ENCODE peak calls at places on chromosome 10, in nine cellular contexts. One of them, this sample, is unnamed.
A peak's percentile ranks its signal among the peaks of the same experiment; 100 is the strongest.

GRCh38 chr10:71423268-71423667 is 26.5 kb downstream of the CDH23 start:
- DNase-seq in K562: no peak
- DNase-seq in upper lobe of left lung: peak; percentile 4
- DNase-seq in M059J: no peak
- DNase-seq in NCI-H1694 treated with DMSO at 0.1 percent for 48 hours: no peak
- DNase-seq in tibial nerve: no peak
- DNase-seq in AG10803: no peak
- DNase-seq in SW480: no peak
- DNase-seq in naive thymus-derived CD8-positive, alpha-beta T cell: no peak
- DNase-seq in this sample: no peak

GRCh38 chr10:34704526-34705184 is 110.4 kb downstream of the PARD3 start:
- DNase-seq in K562: no peak
- DNase-seq in upper lobe of left lung: no peak
- DNase-seq in M059J: no peak
- DNase-seq in NCI-H1694 treated with DMSO at 0.1 percent for 48 hours: no peak
- DNase-seq in tibial nerve: no peak
- DNase-seq in AG10803: no peak
- DNase-seq in SW480: no peak
- DNase-seq in naive thymus-derived CD8-positive, alpha-beta T cell: no peak
- DNase-seq in this sample: no peak

GRCh38 chr10:98361131-98361633 is 53.8 kb downstream of the PYROXD2 start:
- DNase-seq in K562: peak; percentile 68
- DNase-seq in upper lobe of left lung: peak; percentile 88
- DNase-seq in M059J: peak; percentile 96
- DNase-seq in NCI-H1694 treated with DMSO at 0.1 percent for 48 hours: no peak
- DNase-seq in tibial nerve: peak; percentile 62
- DNase-seq in AG10803: peak; percentile 99
- DNase-seq in SW480: no peak
- DNase-seq in naive thymus-derived CD8-positive, alpha-beta T cell: no peak
- DNase-seq in this sample: peak; percentile 95

GRCh38 chr10:32418572-32418971 is 27.4 kb upstream of the CCDC7 start:
- DNase-seq in K562: no peak
- DNase-seq in upper lobe of left lung: no peak
- DNase-seq in M059J: no peak
- DNase-seq in NCI-H1694 treated with DMSO at 0.1 percent for 48 hours: no peak
- DNase-seq in tibial nerve: no peak
- DNase-seq in AG10803: no peak
- DNase-seq in SW480: no peak
- DNase-seq in naive thymus-derived CD8-positive, alpha-beta T cell: no peak
- DNase-seq in this sample: no peak

GRCh38 chr10:132989476-132990415 is 47.4 kb upstream of the CFAP46 start:
- DNase-seq in K562: no peak
- DNase-seq in upper lobe of left lung: no peak
- DNase-seq in M059J: no peak
- DNase-seq in NCI-H1694 treated with DMSO at 0.1 percent for 48 hours: no peak
- DNase-seq in tibial nerve: no peak
- DNase-seq in AG10803: no peak
- DNase-seq in SW480: no peak
- DNase-seq in naive thymus-derived CD8-positive, alpha-beta T cell: no peak
- DNase-seq in this sample: no peak

GRCh38 chr10:43574035-43574892 is at the start of gene ZNF239:
- DNase-seq in K562: peak; percentile 95
- DNase-seq in upper lobe of left lung: peak; percentile 91
- DNase-seq in M059J: peak; percentile 91
- DNase-seq in NCI-H1694 treated with DMSO at 0.1 percent for 48 hours: no peak
- DNase-seq in tibial nerve: peak; percentile 77
- DNase-seq in AG10803: peak; percentile 87
- DNase-seq in SW480: peak; percentile 57
- DNase-seq in naive thymus-derived CD8-positive, alpha-beta T cell: peak; percentile 72
- DNase-seq in this sample: peak; percentile 91

GRCh38 chr10:99740261-99740660 is 8.2 kb downstream of the CUTC start:
- DNase-seq in K562: no peak
- DNase-seq in upper lobe of left lung: no peak
- DNase-seq in M059J: no peak
- DNase-seq in NCI-H1694 treated with DMSO at 0.1 percent for 48 hours: no peak
- DNase-seq in tibial nerve: no peak
- DNase-seq in AG10803: no peak
- DNase-seq in SW480: no peak
- DNase-seq in naive thymus-derived CD8-positive, alpha-beta T cell: no peak
- DNase-seq in this sample: no peak

GRCh38 chr10:70815504-70816219 is at the start of gene SGPL1:
- DNase-seq in K562: peak; percentile 99
- DNase-seq in upper lobe of left lung: peak; percentile 90
- DNase-seq in M059J: peak; percentile 78
- DNase-seq in NCI-H1694 treated with DMSO at 0.1 percent for 48 hours: peak; percentile 37
- DNase-seq in tibial nerve: peak; percentile 86
- DNase-seq in AG10803: peak; percentile 77
- DNase-seq in SW480: peak; percentile 81
- DNase-seq in naive thymus-derived CD8-positive, alpha-beta T cell: peak; percentile 83
- DNase-seq in this sample: peak; percentile 84

GRCh38 chr10:47145290-47145934 is 154.6 kb upstream of the GDF10 start:
- DNase-seq in K562: no peak
- DNase-seq in upper lobe of left lung: no peak
- DNase-seq in M059J: peak; percentile 42
- DNase-seq in NCI-H1694 treated with DMSO at 0.1 percent for 48 hours: no peak
- DNase-seq in tibial nerve: no peak
- DNase-seq in AG10803: no peak
- DNase-seq in SW480: no peak
- DNase-seq in naive thymus-derived CD8-positive, alpha-beta T cell: no peak
- DNase-seq in this sample: no peak

GRCh38 chr10:12193193-12193592 is 2.5 kb downstream of the NUDT5 start:
- DNase-seq in K562: no peak
- DNase-seq in upper lobe of left lung: no peak
- DNase-seq in M059J: peak; percentile 12
- DNase-seq in NCI-H1694 treated with DMSO at 0.1 percent for 48 hours: no peak
- DNase-seq in tibial nerve: no peak
- DNase-seq in AG10803: peak; percentile 62
- DNase-seq in SW480: no peak
- DNase-seq in naive thymus-derived CD8-positive, alpha-beta T cell: no peak
- DNase-seq in this sample: no peak

GRCh38 chr10:84715911-84716310 is 387.5 kb downstream of the CCSER2 start:
- DNase-seq in K562: peak; percentile 64
- DNase-seq in upper lobe of left lung: peak; percentile 35
- DNase-seq in M059J: peak; percentile 18
- DNase-seq in NCI-H1694 treated with DMSO at 0.1 percent for 48 hours: peak; percentile 11
- DNase-seq in tibial nerve: no peak
- DNase-seq in AG10803: no peak
- DNase-seq in SW480: peak; percentile 30
- DNase-seq in naive thymus-derived CD8-positive, alpha-beta T cell: no peak
- DNase-seq in this sample: no peak

GRCh38 chr10:70694410-70695179 is 22.3 kb downstream of the ADAMTS14 start:
- DNase-seq in K562: no peak
- DNase-seq in upper lobe of left lung: no peak
- DNase-seq in M059J: peak; percentile 42
- DNase-seq in NCI-H1694 treated with DMSO at 0.1 percent for 48 hours: no peak
- DNase-seq in tibial nerve: no peak
- DNase-seq in AG10803: peak; percentile 94
- DNase-seq in SW480: no peak
- DNase-seq in naive thymus-derived CD8-positive, alpha-beta T cell: no peak
- DNase-seq in this sample: no peak

GRCh38 chr10:55203319-55203718 is 402.3 kb upstream of the PCDH15 start:
- DNase-seq in K562: no peak
- DNase-seq in upper lobe of left lung: no peak
- DNase-seq in M059J: no peak
- DNase-seq in NCI-H1694 treated with DMSO at 0.1 percent for 48 hours: no peak
- DNase-seq in tibial nerve: no peak
- DNase-seq in AG10803: no peak
- DNase-seq in SW480: no peak
- DNase-seq in naive thymus-derived CD8-positive, alpha-beta T cell: no peak
- DNase-seq in this sample: no peak

This sample was measured in tibial artery.